ENCODE peak calls at places on chromosomes 6 and 20, in nine cellular contexts. One of them, this sample, is unnamed.

GRCh38 chr20:59525500-59526241 is 78.7 kb upstream of the PHACTR3 start:
- DNase-seq in cardiac fibroblast: peak
- DNase-seq in activated naive CD4-positive, alpha-beta T cell: no peak
- DNase-seq in hypothalamus: peak
- DNase-seq in T follicular helper cell: no peak
- DNase-seq in HTR-8/SVneo: peak
- DNase-seq in iris pigment epithelial cell: peak
- DNase-seq in A549: peak
- DNase-seq in activated gamma-delta T cell treated with Interleukin-2 at 50 U/mL for 16 hours: no peak
- DNase-seq in this sample: no peak

GRCh38 chr6:113301651-113302050 is 555.5 kb upstream of the MARCKS start:
- DNase-seq in cardiac fibroblast: peak
- DNase-seq in hypothalamus: no peak
- DNase-seq in activated naive CD4-positive, alpha-beta T cell: no peak
- DNase-seq in HTR-8/SVneo: no peak
- DNase-seq in activated gamma-delta T cell treated with Interleukin-2 at 50 U/mL for 16 hours: no peak
- DNase-seq in iris pigment epithelial cell: peak
- DNase-seq in T follicular helper cell: no peak
- DNase-seq in A549: no peak
- DNase-seq in this sample: no peak

GRCh38 chr20:3042621-3043020 is 801 bp upstream of the GNRH2 start:
- DNase-seq in hypothalamus: no peak
- DNase-seq in cardiac fibroblast: no peak
- DNase-seq in HTR-8/SVneo: no peak
- DNase-seq in activated gamma-delta T cell treated with Interleukin-2 at 50 U/mL for 16 hours: no peak
- DNase-seq in A549: no peak
- DNase-seq in iris pigment epithelial cell: no peak
- DNase-seq in T follicular helper cell: no peak
- DNase-seq in activated naive CD4-positive, alpha-beta T cell: no peak
- DNase-seq in this sample: no peak

GRCh38 chr6:135358907-135359459 is 138.6 kb downstream of the AHI1 start:
- DNase-seq in T follicular helper cell: no peak
- DNase-seq in cardiac fibroblast: peak
- DNase-seq in HTR-8/SVneo: no peak
- DNase-seq in activated gamma-delta T cell treated with Interleukin-2 at 50 U/mL for 16 hours: no peak
- DNase-seq in activated naive CD4-positive, alpha-beta T cell: no peak
- DNase-seq in A549: no peak
- DNase-seq in hypothalamus: no peak
- DNase-seq in iris pigment epithelial cell: peak
- DNase-seq in this sample: peak

GRCh38 chr6:106197441-106197840 is 111.3 kb downstream of the PRDM1 start:
- DNase-seq in activated naive CD4-positive, alpha-beta T cell: no peak
- DNase-seq in cardiac fibroblast: no peak
- DNase-seq in activated gamma-delta T cell treated with Interleukin-2 at 50 U/mL for 16 hours: no peak
- DNase-seq in T follicular helper cell: no peak
- DNase-seq in A549: no peak
- DNase-seq in hypothalamus: no peak
- DNase-seq in iris pigment epithelial cell: no peak
- DNase-seq in HTR-8/SVneo: no peak
- DNase-seq in this sample: no peak

GRCh38 chr6:104597541-104598050 is 262.1 kb downstream of the HACE1 start:
- DNase-seq in activated gamma-delta T cell treated with Interleukin-2 at 50 U/mL for 16 hours: no peak
- DNase-seq in iris pigment epithelial cell: peak
- DNase-seq in hypothalamus: no peak
- DNase-seq in T follicular helper cell: no peak
- DNase-seq in HTR-8/SVneo: no peak
- DNase-seq in A549: no peak
- DNase-seq in cardiac fibroblast: peak
- DNase-seq in activated naive CD4-positive, alpha-beta T cell: no peak
- DNase-seq in this sample: peak

GRCh38 chr6:27862396-27863061 is 49.7 kb downstream of the OR2B2 start:
- DNase-seq in HTR-8/SVneo: no peak
- DNase-seq in A549: no peak
- DNase-seq in iris pigment epithelial cell: peak
- DNase-seq in activated naive CD4-positive, alpha-beta T cell: no peak
- DNase-seq in hypothalamus: peak
- DNase-seq in T follicular helper cell: no peak
- DNase-seq in activated gamma-delta T cell treated with Interleukin-2 at 50 U/mL for 16 hours: no peak
- DNase-seq in cardiac fibroblast: peak
- DNase-seq in this sample: no peak

GRCh38 chr20:44803383-44803941 is 6.9 kb downstream of the RIMS4 start:
- DNase-seq in cardiac fibroblast: no peak
- DNase-seq in iris pigment epithelial cell: no peak
- DNase-seq in T follicular helper cell: no peak
- DNase-seq in hypothalamus: no peak
- DNase-seq in A549: no peak
- DNase-seq in HTR-8/SVneo: no peak
- DNase-seq in activated naive CD4-positive, alpha-beta T cell: no peak
- DNase-seq in activated gamma-delta T cell treated with Interleukin-2 at 50 U/mL for 16 hours: no peak
- DNase-seq in this sample: no peak

GRCh38 chr6:128918886-128919285 is 35.9 kb downstream of the LAMA2 start:
- DNase-seq in activated gamma-delta T cell treated with Interleukin-2 at 50 U/mL for 16 hours: no peak
- DNase-seq in activated naive CD4-positive, alpha-beta T cell: no peak
- DNase-seq in hypothalamus: no peak
- DNase-seq in HTR-8/SVneo: no peak
- DNase-seq in cardiac fibroblast: no peak
- DNase-seq in iris pigment epithelial cell: no peak
- DNase-seq in A549: no peak
- DNase-seq in T follicular helper cell: no peak
- DNase-seq in this sample: no peak

GRCh38 chr20:21063276-21063675 is 42.9 kb downstream of the LINC00237 start:
- DNase-seq in A549: no peak
- DNase-seq in iris pigment epithelial cell: no peak
- DNase-seq in cardiac fibroblast: no peak
- DNase-seq in activated gamma-delta T cell treated with Interleukin-2 at 50 U/mL for 16 hours: no peak
- DNase-seq in activated naive CD4-positive, alpha-beta T cell: no peak
- DNase-seq in T follicular helper cell: no peak
- DNase-seq in HTR-8/SVneo: no peak
- DNase-seq in hypothalamus: no peak
- DNase-seq in this sample: no peak